ENCODE peak calls at places on chromosome 21, in four cellular contexts. Q is PC-9, M is bronchial epithelial cell, X is OCI-LY7. S is an unnamed sample.

GRCh38 chr21:27291006-27291405 is 324.1 kb upstream of the ADAMTS5 start:
- DNase-seq in Q (no peak), X (no peak), M (peak), S (no peak)

GRCh38 chr21:26490771-26491170 is 82.3 kb downstream of the CYYR1 start:
- DNase-seq in Q (no peak), X (no peak), M (peak), S (no peak)

GRCh38 chr21:43718872-43719747 is at the start of gene PDXK:
- DNase-seq in M (peak), Q (peak), X (peak), S (peak)

GRCh38 chr21:19420607-19421006 is 1017.0 kb upstream of the TMPRSS15 start:
- DNase-seq in M (no peak), X (no peak), Q (no peak), S (no peak)

GRCh38 chr21:43664358-43664757 is 5.0 kb downstream of the RRP1B start:
- DNase-seq in X (no peak), M (no peak), Q (no peak), S (no peak)

GRCh38 chr21:14382486-14382834 is 486 bp downstream of the HSPA13 start:
- DNase-seq in M (peak), Q (no peak), X (peak), S (no peak)

GRCh38 chr21:43753439-43753799 is 22.7 kb downstream of the CSTB start:
- DNase-seq in X (no peak), M (no peak), Q (no peak), S (no peak)

GRCh38 chr21:36980280-36981048 is 14.0 kb upstream of the HLCS start:
- DNase-seq in Q (peak), M (no peak), X (no peak), S (no peak)

GRCh38 chr21:26843912-26844257 is 1.3 kb downstream of the ADAMTS1 start:
- DNase-seq in M (peak), Q (no peak), X (no peak), S (no peak)

GRCh38 chr21:37368536-37369279 is 2.1 kb downstream of the DYRK1A start:
- DNase-seq in X (no peak), Q (no peak), M (peak), S (no peak)

GRCh38 chr21:15795533-15795932 is 65.8 kb downstream of the USP25 start:
- DNase-seq in Q (no peak), X (no peak), M (no peak), S (no peak)

GRCh38 chr21:29299906-29300546 is 1.3 kb downstream of the BACH1 start:
- DNase-seq in Q (peak), M (peak), X (peak), S (no peak)

GRCh38 chr21:16280731-16281130 is 550.9 kb downstream of the USP25 start:
- DNase-seq in M (no peak), X (no peak), Q (no peak), S (no peak)

GRCh38 chr21:30434033-30434631 is 4.1 kb downstream of the KRTAP13-4 start:
- DNase-seq in Q (peak), X (peak), M (peak), S (no peak)

GRCh38 chr21:29164330-29164942 is 34.0 kb downstream of the MAP3K7CL start:
- DNase-seq in X (peak), M (peak), Q (no peak), S (no peak)

GRCh38 chr21:43866233-43866632 is 1.2 kb downstream of the AGPAT3 start:
- DNase-seq in Q (no peak), M (peak), X (peak), S (no peak)

GRCh38 chr21:10272216-10272615 is 249.2 kb upstream of the TPTE start:
- DNase-seq in X (no peak), Q (no peak), M (peak), S (no peak)

GRCh38 chr21:26043891-26044290 is 126.7 kb downstream of the APP start:
- DNase-seq in M (no peak), Q (no peak), X (no peak), S (no peak)

GRCh38 chr21:16125274-16125673 is 395.5 kb downstream of the USP25 start:
- DNase-seq in M (no peak), X (no peak), Q (no peak), S (no peak)

GRCh38 chr21:31310750-31311149 is 33.3 kb downstream of the TIAM1 start:
- DNase-seq in M (peak), Q (peak), X (no peak), S (no peak)

GRCh38 chr21:9839011-9839661 is 682.2 kb upstream of the TPTE start:
- DNase-seq in M (no peak), Q (no peak), X (no peak), S (no peak)

DNA sequence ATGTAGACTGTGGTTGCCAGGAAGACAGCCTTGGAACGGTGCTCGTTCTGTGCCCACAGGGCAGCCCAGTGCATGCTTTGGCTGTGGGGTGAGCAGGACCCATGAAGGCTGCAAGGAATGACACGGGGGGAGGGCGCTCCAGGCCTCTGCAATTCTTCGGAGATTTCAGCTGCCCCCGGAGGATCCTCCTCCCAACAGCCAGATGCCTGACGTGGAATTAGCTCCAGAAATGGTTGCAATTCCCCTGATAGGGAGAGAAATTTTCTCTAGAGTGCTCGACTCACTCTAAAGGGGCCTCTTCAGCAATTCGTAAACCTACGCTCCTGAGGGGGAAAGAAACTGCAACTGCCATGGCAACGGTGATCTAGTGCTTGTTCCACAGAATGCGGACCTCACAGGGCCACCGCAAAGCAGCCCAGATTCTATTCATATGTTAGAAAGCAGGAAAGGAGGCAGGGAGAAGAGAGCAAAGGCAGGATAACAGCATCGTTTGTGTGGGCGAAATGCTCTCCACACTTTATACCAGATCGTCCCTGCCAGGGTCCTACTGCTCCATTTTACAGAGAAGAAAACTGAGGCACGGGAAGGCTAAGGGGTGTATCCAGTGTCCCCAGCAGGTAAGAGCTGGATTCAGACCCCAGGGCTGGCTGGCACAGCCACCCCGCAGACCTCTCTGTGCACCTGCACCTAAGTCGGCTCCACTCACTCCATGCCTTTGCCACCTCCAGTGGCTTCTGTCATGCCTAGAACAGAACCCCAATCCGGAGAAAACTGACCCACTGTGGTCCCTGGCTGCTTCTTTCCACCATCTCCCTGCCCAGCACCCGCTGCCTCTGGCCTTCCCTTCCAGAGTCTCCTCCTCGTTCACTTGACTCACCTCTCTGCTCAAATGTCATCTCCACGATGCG is 11.9 kb upstream of the PDE9A start:
- DNase-seq in M (no peak), X (no peak), Q (no peak), S (no peak)
- H3K4me3 ChIP-seq in M (no peak), X (no peak), Q (no peak), S (no peak)

GRCh38 chr21:18249542-18250152 is 5.0 kb downstream of the CHODL start:
- DNase-seq in Q (no peak), X (no peak), M (no peak), S (peak)

GRCh38 chr21:18251065-18251464 is 6.4 kb downstream of the CHODL start:
- DNase-seq in Q (no peak), M (no peak), X (no peak), S (no peak)

GRCh38 chr21:18244721-18245486 is at the start of gene CHODL:
- DNase-seq in M (no peak), Q (no peak), X (no peak), S (no peak)

GRCh38 chr21:18248171-18248570 is 3.5 kb downstream of the CHODL start:
- DNase-seq in Q (no peak), X (no peak), M (no peak), S (no peak)

GRCh38 chr21:18245493-18245967 is 897 bp downstream of the CHODL start:
- DNase-seq in Q (no peak), X (no peak), M (no peak), S (no peak)
- H3K4me3 ChIP-seq in Q (no peak), X (no peak), M (no peak), S (no peak)

DNA sequence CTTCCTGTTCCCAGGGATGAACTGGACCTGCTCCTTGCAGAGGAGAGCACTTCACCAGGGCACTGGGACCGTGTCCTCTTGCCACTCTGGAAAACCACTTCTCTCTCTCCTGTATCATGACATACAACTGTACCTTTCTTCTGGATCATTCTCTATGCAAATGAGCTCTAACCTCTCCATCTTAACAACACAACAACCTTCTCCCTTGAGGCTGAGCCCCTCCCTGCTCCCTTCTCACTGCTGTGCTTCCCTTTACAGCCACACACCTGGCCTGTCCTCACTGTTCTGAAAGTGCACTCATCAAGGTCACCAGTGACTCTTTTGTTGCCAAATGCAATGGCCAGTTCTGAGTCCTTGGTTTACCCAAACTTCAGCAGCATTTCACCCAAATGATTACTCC is 54.5 kb upstream of the MRPS6 start:
- DNase-seq in Q (no peak), X (peak), M (no peak), S (no peak)
- H3K4me3 ChIP-seq in Q (no peak), X (peak), M (no peak), S (no peak)

GRCh38 chr21:42654179-42654912 is 925 bp downstream of the PDE9A start:
- DNase-seq in Q (peak), X (peak), M (no peak), S (no peak)

GRCh38 chr21:42653492-42654061 is at the start of gene PDE9A:
- DNase-seq in X (peak), Q (peak), M (no peak), S (peak)

GRCh38 chr21:42650441-42651421 is 2.7 kb upstream of the PDE9A start:
- DNase-seq in X (no peak), M (no peak), Q (no peak), S (no peak)

GRCh38 chr21:42651515-42652401 is 1.7 kb upstream of the PDE9A start:
- DNase-seq in Q (peak), X (no peak), M (no peak), S (no peak)

GRCh38 chr21:42652527-42653491 is 612 bp upstream of the PDE9A start:
- DNase-seq in Q (peak), X (no peak), M (no peak), S (no peak)
- H3K4me3 ChIP-seq in Q (no peak), X (peak), M (no peak), S (no peak)

DNA sequence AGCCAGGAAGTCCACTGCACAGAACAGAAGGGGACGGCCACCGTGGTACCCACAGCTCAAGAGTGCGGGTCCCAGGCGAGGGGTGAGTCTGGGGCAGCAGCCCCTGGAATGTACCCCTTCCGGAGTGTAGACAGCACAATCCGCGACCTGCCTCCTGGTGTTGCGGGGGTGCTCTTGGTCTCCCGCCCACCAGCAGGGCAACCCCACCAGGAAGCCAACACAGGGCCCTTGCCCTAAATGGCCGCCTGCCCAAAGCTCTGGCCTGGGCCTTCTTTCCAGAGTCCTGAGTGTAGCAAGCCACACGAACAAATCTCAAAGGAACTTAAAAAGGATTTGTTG is 1.1 kb upstream of the SLC19A1 start:
- DNase-seq in X (no peak), M (no peak), Q (no peak), S (no peak)
- H3K4me3 ChIP-seq in X (no peak), M (no peak), Q (no peak), S (peak)

DNA sequence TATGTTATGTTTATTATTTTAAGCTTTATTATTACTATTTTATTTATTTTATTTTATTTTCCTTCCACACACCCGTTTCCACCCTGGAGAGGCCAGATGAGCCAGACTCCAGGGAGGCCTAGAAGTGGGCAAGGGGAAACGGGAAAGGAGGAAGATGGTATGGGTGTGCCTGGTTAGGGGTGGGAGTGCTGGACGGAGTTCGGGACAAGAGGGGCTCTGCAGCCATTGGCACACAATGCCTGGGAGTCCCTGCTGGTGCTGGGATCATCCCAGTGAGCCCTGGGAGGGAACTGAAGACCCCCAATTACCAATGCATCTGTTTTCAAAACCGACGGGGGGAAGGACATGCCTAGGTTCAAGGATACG is 468 bp upstream of the MX1 start:
- DNase-seq in M (no peak), Q (no peak), X (no peak), S (no peak)
- H3K4me3 ChIP-seq in M (peak), Q (no peak), X (peak), S (peak)

GRCh38 chr21:44872568-44873355 is 728 bp downstream of the PTTG1IP start:
- DNase-seq in M (no peak), X (peak), Q (no peak), S (peak)

GRCh38 chr21:44869860-44870747 is 3.4 kb downstream of the PTTG1IP start:
- DNase-seq in Q (peak), X (no peak), M (peak), S (no peak)

GRCh38 chr21:44870748-44871495 is 2.6 kb downstream of the PTTG1IP start:
- DNase-seq in X (no peak), M (peak), Q (peak), S (no peak)

GRCh38 chr21:44872266-44872567 is 1.3 kb downstream of the PTTG1IP start:
- DNase-seq in Q (no peak), M (peak), X (peak), S (no peak)

DNA sequence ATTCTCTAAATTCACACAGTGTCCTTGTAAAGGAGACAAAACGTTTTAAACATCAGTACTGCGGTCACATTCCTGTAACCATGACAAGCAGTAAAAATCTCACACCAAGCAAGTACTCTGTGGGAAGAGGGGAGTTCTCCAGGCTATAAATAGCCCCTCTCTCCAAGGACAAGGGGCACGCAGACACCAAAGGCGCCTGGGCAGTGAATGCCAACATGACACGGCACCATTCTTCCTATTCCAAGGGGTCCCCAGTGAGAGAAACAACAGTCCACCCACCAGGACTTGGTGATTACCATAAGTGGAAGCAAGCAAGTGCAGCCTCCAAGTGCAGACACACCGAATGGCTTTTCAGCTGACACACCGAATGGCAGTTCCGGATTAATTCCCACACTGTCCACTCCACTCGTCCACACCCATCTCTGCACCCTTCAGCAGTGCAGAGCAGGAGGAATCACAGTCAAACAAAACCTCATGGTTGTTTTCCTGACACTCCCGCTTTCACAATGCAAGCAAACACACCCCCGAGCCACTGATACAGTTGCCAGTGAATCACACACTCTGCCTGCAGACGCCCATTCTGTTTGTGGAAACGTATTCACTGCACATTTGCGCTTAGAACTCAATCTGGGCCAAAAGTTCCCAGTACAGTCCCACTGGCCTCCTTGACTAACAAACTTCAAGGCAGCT is 1.8 kb downstream of the PTTG1IP start:
- DNase-seq in M (peak), Q (peak), X (no peak), S (no peak)
- H3K4me3 ChIP-seq in M (peak), Q (peak), X (peak), S (peak)

GRCh38 chr21:39319814-39320332 is 6.4 kb upstream of the BRWD1 start:
- DNase-seq in X (no peak), M (peak), Q (peak), S (no peak)
- H3K4me3 ChIP-seq in X (no peak), M (no peak), Q (peak), S (no peak)